ENCODE peak calls at places on chromosomes 1 and 21, in six cellular contexts. One of them, this sample, is unnamed.

GRCh38 chr1:97814121-97814520 is 106.7 kb downstream of the DPYD start:
- DNase-seq in body of pancreas: no peak
- DNase-seq in right lobe of liver: no peak
- DNase-seq in ovary: no peak
- DNase-seq in sigmoid colon: no peak
- DNase-seq in heart left ventricle: no peak
- DNase-seq in this sample: no peak

GRCh38 chr21:34801519-34802132 is 132.8 kb downstream of the CLIC6 start:
- DNase-seq in body of pancreas: no peak
- DNase-seq in right lobe of liver: no peak
- DNase-seq in ovary: no peak
- DNase-seq in sigmoid colon: no peak
- DNase-seq in heart left ventricle: no peak
- DNase-seq in this sample: no peak

GRCh38 chr1:87292684-87293493 is 35.8 kb upstream of the LMO4 start:
- DNase-seq in body of pancreas: peak; percentile 58
- DNase-seq in right lobe of liver: no peak
- DNase-seq in ovary: no peak
- DNase-seq in sigmoid colon: no peak
- DNase-seq in heart left ventricle: peak; percentile 42
- DNase-seq in this sample: no peak

GRCh38 chr1:40036574-40036973 is 4.0 kb upstream of the CAP1 start:
- DNase-seq in body of pancreas: peak; percentile 74
- DNase-seq in right lobe of liver: no peak
- DNase-seq in ovary: peak; percentile 77
- DNase-seq in sigmoid colon: peak; percentile 91
- DNase-seq in heart left ventricle: peak; percentile 76
- DNase-seq in this sample: no peak

GRCh38 chr1:228098323-228098931 is 4.7 kb downstream of the C1orf35 start:
- DNase-seq in body of pancreas: no peak
- DNase-seq in right lobe of liver: no peak
- DNase-seq in ovary: no peak
- DNase-seq in sigmoid colon: peak; percentile 59
- DNase-seq in heart left ventricle: no peak
- DNase-seq in this sample: no peak

GRCh38 chr1:204507317-204508105 is 8.7 kb upstream of the MDM4 start:
- DNase-seq in body of pancreas: no peak
- DNase-seq in right lobe of liver: no peak
- DNase-seq in ovary: peak; percentile 57
- DNase-seq in sigmoid colon: no peak
- DNase-seq in heart left ventricle: no peak
- DNase-seq in this sample: no peak

GRCh38 chr1:30302808-30303310 is 420.5 kb downstream of the MATN1 start:
- DNase-seq in body of pancreas: no peak
- DNase-seq in right lobe of liver: no peak
- DNase-seq in ovary: no peak
- DNase-seq in sigmoid colon: no peak
- DNase-seq in heart left ventricle: no peak
- DNase-seq in this sample: no peak

GRCh38 chr1:20361805-20362381 is 71.2 kb downstream of the VWA5B1 start:
- DNase-seq in body of pancreas: peak; percentile 46
- DNase-seq in right lobe of liver: no peak
- DNase-seq in ovary: peak; percentile 75
- DNase-seq in sigmoid colon: no peak
- DNase-seq in heart left ventricle: peak; percentile 52
- DNase-seq in this sample: no peak

GRCh38 chr1:218985424-218985823 is 188.3 kb upstream of the LYPLAL1 start:
- DNase-seq in body of pancreas: no peak
- DNase-seq in right lobe of liver: no peak
- DNase-seq in ovary: no peak
- DNase-seq in sigmoid colon: no peak
- DNase-seq in heart left ventricle: no peak
- DNase-seq in this sample: no peak

GRCh38 chr1:240258910-240259309 is 167.2 kb downstream of the FMN2 start:
- DNase-seq in body of pancreas: no peak
- DNase-seq in right lobe of liver: no peak
- DNase-seq in ovary: no peak
- DNase-seq in sigmoid colon: no peak
- DNase-seq in heart left ventricle: no peak
- DNase-seq in this sample: no peak

GRCh38 chr1:191993549-191993948 is 164.7 kb upstream of the RGS18 start:
- DNase-seq in body of pancreas: no peak
- DNase-seq in right lobe of liver: no peak
- DNase-seq in ovary: no peak
- DNase-seq in sigmoid colon: no peak
- DNase-seq in heart left ventricle: no peak
- DNase-seq in this sample: no peak

GRCh38 chr1:26410706-26411623 is at the start of gene LIN28A:
- DNase-seq in body of pancreas: no peak
- DNase-seq in right lobe of liver: no peak
- DNase-seq in ovary: no peak
- DNase-seq in sigmoid colon: no peak
- DNase-seq in heart left ventricle: no peak
- DNase-seq in this sample: no peak

GRCh38 chr1:42950146-42950480 is 8.6 kb downstream of the SLC2A1 start:
- DNase-seq in body of pancreas: no peak
- DNase-seq in right lobe of liver: no peak
- DNase-seq in ovary: no peak
- DNase-seq in sigmoid colon: no peak
- DNase-seq in heart left ventricle: no peak
- DNase-seq in this sample: no peak

GRCh38 chr21:41894922-41895557 is 15.9 kb upstream of the PRDM15 start:
- DNase-seq in body of pancreas: no peak
- DNase-seq in right lobe of liver: no peak
- DNase-seq in ovary: no peak
- DNase-seq in sigmoid colon: peak; percentile 40
- DNase-seq in heart left ventricle: no peak
- DNase-seq in this sample: no peak

GRCh38 chr1:156488566-156489165 is 11.9 kb downstream of the MEF2D start:
- DNase-seq in body of pancreas: no peak
- DNase-seq in right lobe of liver: no peak
- DNase-seq in ovary: no peak
- DNase-seq in sigmoid colon: no peak
- DNase-seq in heart left ventricle: no peak
- DNase-seq in this sample: no peak

GRCh38 chr1:197841828-197842573 is 60.4 kb upstream of the C1orf53 start:
- DNase-seq in body of pancreas: no peak
- DNase-seq in right lobe of liver: no peak
- DNase-seq in ovary: no peak
- DNase-seq in sigmoid colon: no peak
- DNase-seq in heart left ventricle: no peak
- DNase-seq in this sample: no peak

GRCh38 chr1:34306568-34306967 is 129.9 kb downstream of the C1orf94 start:
- DNase-seq in body of pancreas: no peak
- DNase-seq in right lobe of liver: no peak
- DNase-seq in ovary: no peak
- DNase-seq in sigmoid colon: no peak
- DNase-seq in heart left ventricle: no peak
- DNase-seq in this sample: no peak

GRCh38 chr1:233304489-233305102 is 9.1 kb upstream of the PCNX2 start:
- DNase-seq in body of pancreas: no peak
- DNase-seq in right lobe of liver: no peak
- DNase-seq in ovary: no peak
- DNase-seq in sigmoid colon: no peak
- DNase-seq in heart left ventricle: no peak
- DNase-seq in this sample: no peak

GRCh38 chr1:200646515-200646914 is 23.2 kb downstream of the DDX59 start:
- DNase-seq in body of pancreas: no peak
- DNase-seq in right lobe of liver: no peak
- DNase-seq in ovary: no peak
- DNase-seq in sigmoid colon: no peak
- DNase-seq in heart left ventricle: no peak
- DNase-seq in this sample: no peak

GRCh38 chr21:45508607-45509565 is 33.4 kb downstream of the SLC19A1 start:
- DNase-seq in body of pancreas: no peak
- DNase-seq in right lobe of liver: peak; percentile 86
- DNase-seq in ovary: peak; percentile 39
- DNase-seq in sigmoid colon: peak; percentile 60
- DNase-seq in heart left ventricle: no peak
- DNase-seq in this sample: no peak

GRCh38 chr1:76084685-76085084 is 10.1 kb downstream of the ST6GALNAC3 start:
- DNase-seq in body of pancreas: no peak
- DNase-seq in right lobe of liver: no peak
- DNase-seq in ovary: no peak
- DNase-seq in sigmoid colon: no peak
- DNase-seq in heart left ventricle: no peak
- DNase-seq in this sample: no peak

GRCh38 chr1:203117611-203118575 is 9.6 kb upstream of the ADORA1 start:
- DNase-seq in body of pancreas: peak; percentile 75
- DNase-seq in right lobe of liver: peak; percentile 68
- DNase-seq in ovary: peak; percentile 86
- DNase-seq in sigmoid colon: peak; percentile 80
- DNase-seq in heart left ventricle: peak; percentile 74
- DNase-seq in this sample: no peak

GRCh38 chr1:245956225-245956624 is 550.9 kb downstream of the SMYD3 start:
- DNase-seq in body of pancreas: no peak
- DNase-seq in right lobe of liver: no peak
- DNase-seq in ovary: no peak
- DNase-seq in sigmoid colon: no peak
- DNase-seq in heart left ventricle: no peak
- DNase-seq in this sample: no peak

DNA sequence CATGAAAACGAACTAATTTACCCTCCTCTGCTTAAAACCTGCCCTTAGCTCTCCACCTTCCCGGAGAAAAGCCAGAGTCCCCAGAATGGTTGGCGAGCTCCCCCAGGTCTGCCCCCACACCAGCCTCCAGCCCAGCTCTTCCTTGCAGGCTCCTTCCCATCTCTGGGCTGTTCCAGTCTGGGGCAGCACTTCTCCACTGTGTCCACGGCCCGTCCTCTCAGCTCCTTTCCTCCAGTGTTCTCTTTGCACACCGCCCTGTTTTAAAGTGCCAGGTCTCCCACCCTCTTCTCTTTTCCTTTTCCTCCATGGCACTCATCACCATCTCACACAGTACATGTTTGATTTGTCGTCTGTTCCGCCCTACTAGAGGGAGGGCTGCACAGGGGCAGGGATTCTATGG is 6.1 kb upstream of the PCSK9 start:
- DNase-seq in body of pancreas: no peak
- DNase-seq in right lobe of liver: no peak
- DNase-seq in ovary: no peak
- DNase-seq in sigmoid colon: no peak
- DNase-seq in heart left ventricle: no peak
- DNase-seq in this sample: no peak
- H3K36me3 ChIP-seq in body of pancreas: no peaks in the 10 kb centered on the region
- H3K36me3 ChIP-seq in right lobe of liver: no peaks in the 10 kb centered on the region
- H3K36me3 ChIP-seq in ovary: no peaks in the 10 kb centered on the region
- H3K36me3 ChIP-seq in sigmoid colon: no peaks in the 10 kb centered on the region
- H3K36me3 ChIP-seq in heart left ventricle: no peaks in the 10 kb centered on the region
- H3K36me3 ChIP-seq in this sample: no peaks in the 10 kb centered on the region

GRCh38 chr1:225555821-225556220 is 97.1 kb downstream of the ENAH start:
- DNase-seq in body of pancreas: no peak
- DNase-seq in right lobe of liver: no peak
- DNase-seq in ovary: no peak
- DNase-seq in sigmoid colon: no peak
- DNase-seq in heart left ventricle: no peak
- DNase-seq in this sample: no peak

GRCh38 chr1:225559902-225560301 is 93.0 kb downstream of the ENAH start:
- DNase-seq in body of pancreas: no peak
- DNase-seq in right lobe of liver: no peak
- DNase-seq in ovary: no peak
- DNase-seq in sigmoid colon: no peak
- DNase-seq in heart left ventricle: no peak
- DNase-seq in this sample: no peak

GRCh38 chr1:225565845-225566244 is 87.1 kb downstream of the ENAH start:
- DNase-seq in body of pancreas: no peak
- DNase-seq in right lobe of liver: no peak
- DNase-seq in ovary: no peak
- DNase-seq in sigmoid colon: peak; percentile 67
- DNase-seq in heart left ventricle: no peak
- DNase-seq in this sample: no peak

GRCh38 chr1:225556694-225557093 is 96.2 kb downstream of the ENAH start:
- DNase-seq in body of pancreas: no peak
- DNase-seq in right lobe of liver: no peak
- DNase-seq in ovary: no peak
- DNase-seq in sigmoid colon: no peak
- DNase-seq in heart left ventricle: no peak
- DNase-seq in this sample: no peak

GRCh38 chr1:225561675-225562074 is 91.2 kb downstream of the ENAH start:
- DNase-seq in body of pancreas: no peak
- DNase-seq in right lobe of liver: no peak
- DNase-seq in ovary: no peak
- DNase-seq in sigmoid colon: no peak
- DNase-seq in heart left ventricle: no peak
- DNase-seq in this sample: no peak
- H3K27ac ChIP-seq in body of pancreas: no peak overlapping the region
- H3K27ac ChIP-seq in right lobe of liver: no peak overlapping the region
- H3K27ac ChIP-seq in ovary: no peak overlapping the region
- H3K27ac ChIP-seq in sigmoid colon: no peak overlapping the region
- H3K27ac ChIP-seq in heart left ventricle: no peak overlapping the region
- H3K27ac ChIP-seq in this sample: no peak overlapping the region

GRCh38 chr1:107681001-107681479 is 283.9 kb downstream of the VAV3 start:
- DNase-seq in body of pancreas: no peak
- DNase-seq in right lobe of liver: no peak
- DNase-seq in ovary: no peak
- DNase-seq in sigmoid colon: no peak
- DNase-seq in heart left ventricle: no peak
- DNase-seq in this sample: no peak

GRCh38 chr1:107680579-107680985 is 284.4 kb downstream of the VAV3 start:
- DNase-seq in body of pancreas: no peak
- DNase-seq in right lobe of liver: no peak
- DNase-seq in ovary: no peak
- DNase-seq in sigmoid colon: no peak
- DNase-seq in heart left ventricle: no peak
- DNase-seq in this sample: no peak

GRCh38 chr1:107682467-107682866 is 282.5 kb downstream of the VAV3 start:
- DNase-seq in body of pancreas: no peak
- DNase-seq in right lobe of liver: no peak
- DNase-seq in ovary: no peak
- DNase-seq in sigmoid colon: no peak
- DNase-seq in heart left ventricle: no peak
- DNase-seq in this sample: no peak

GRCh38 chr1:107683683-107684082 is 281.3 kb downstream of the VAV3 start:
- DNase-seq in body of pancreas: no peak
- DNase-seq in right lobe of liver: no peak
- DNase-seq in ovary: no peak
- DNase-seq in sigmoid colon: no peak
- DNase-seq in heart left ventricle: no peak
- DNase-seq in this sample: no peak

DNA sequence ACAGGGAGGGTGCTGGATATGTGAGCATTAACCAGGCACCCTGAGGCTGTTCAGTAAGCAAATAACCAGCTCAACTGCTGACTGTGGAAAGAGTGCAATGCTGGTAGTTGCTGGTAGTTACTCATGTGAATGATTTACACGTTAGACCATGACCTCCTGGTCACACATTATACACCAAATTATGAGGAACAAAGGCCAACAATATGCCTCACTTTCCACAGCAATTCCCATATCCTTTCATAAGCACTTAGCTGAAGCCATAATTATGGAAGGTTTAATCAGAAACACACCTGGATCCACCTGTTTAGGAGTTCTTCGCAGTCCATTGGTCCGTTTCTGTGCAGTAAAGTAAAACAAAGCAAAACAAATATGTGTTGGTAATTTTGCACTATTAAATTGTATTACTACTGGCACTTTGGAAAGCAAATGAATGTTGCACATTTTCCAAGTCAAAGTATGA is 281.8 kb downstream of the VAV3 start:
- DNase-seq in body of pancreas: no peak
- DNase-seq in right lobe of liver: no peak
- DNase-seq in ovary: no peak
- DNase-seq in sigmoid colon: no peak
- DNase-seq in heart left ventricle: no peak
- DNase-seq in this sample: no peak
- TF ChIP-seq POLR2A in body of pancreas: no peak
- TF ChIP-seq POLR2A in right lobe of liver: no peak
- TF ChIP-seq POLR2A in ovary: no peak
- TF ChIP-seq POLR2A in sigmoid colon: no peak
- TF ChIP-seq POLR2A in heart left ventricle: no peak
- TF ChIP-seq POLR2A in this sample: no peak

GRCh38 chr1:209761021-209761635 is 5.3 kb downstream of the TRAF3IP3 start:
- DNase-seq in body of pancreas: no peak
- DNase-seq in right lobe of liver: no peak
- DNase-seq in ovary: no peak
- DNase-seq in sigmoid colon: no peak
- DNase-seq in heart left ventricle: no peak
- DNase-seq in this sample: no peak
- H3K36me3 ChIP-seq in body of pancreas: no peaks in the 10 kb centered on the region
- H3K36me3 ChIP-seq in right lobe of liver: no peaks in the 10 kb centered on the region
- H3K36me3 ChIP-seq in ovary: no peaks in the 10 kb centered on the region
- H3K36me3 ChIP-seq in sigmoid colon: no peaks in the 10 kb centered on the region
- H3K36me3 ChIP-seq in heart left ventricle: no peaks in the 10 kb centered on the region
- H3K36me3 ChIP-seq in this sample: no peaks in the 10 kb centered on the region

This sample was measured in esophagus squamous epithelium.